ENCODE peak calls at places on chromosomes 7 and 10, in six cellular contexts. B, J, V, P, K and I are unnamed samples. For H3K9me3, the result is how much of the 10 kb centered on the place peaks cover.

GRCh38 chr10:79322616-79323566 is 24.4 kb upstream of the PPIF start:
- DNase-seq in V (no peak), J (no peak), K (peak), P (peak), B (no peak), I (no peak)

GRCh38 chr7:148537435-148537834 is 53.1 kb upstream of the C7orf33 start:
- DNase-seq in B (no peak), J (no peak), K (no peak), P (no peak), V (no peak), I (no peak)

GRCh38 chr10:26334932-26335573 is 103.1 kb upstream of the APBB1IP start:
- DNase-seq in J (peak), B (no peak), P (peak), K (peak), V (no peak), I (peak)

GRCh38 chr7:115693779-115694178 is 336.8 kb downstream of the TFEC start:
- DNase-seq in J (no peak), V (no peak), P (no peak), K (no peak), B (no peak), I (no peak)

GRCh38 chr7:100033526-100033925 is 16.0 kb upstream of the ZSCAN21 start:
- DNase-seq in K (no peak), J (no peak), B (no peak), V (no peak), P (no peak), I (no peak)

GRCh38 chr7:20684581-20684980 is 69.1 kb downstream of the ABCB5 start:
- DNase-seq in V (no peak), P (no peak), J (no peak), K (no peak), B (no peak), I (no peak)

GRCh38 chr7:139732471-139733167 is 45.2 kb downstream of the HIPK2 start:
- DNase-seq in V (no peak), J (no peak), P (no peak), B (no peak), K (no peak), I (peak)

GRCh38 chr7:31921047-31921446 is 149.2 kb downstream of the PDE1C start:
- DNase-seq in K (no peak), J (no peak), B (no peak), P (no peak), V (no peak), I (no peak)

DNA sequence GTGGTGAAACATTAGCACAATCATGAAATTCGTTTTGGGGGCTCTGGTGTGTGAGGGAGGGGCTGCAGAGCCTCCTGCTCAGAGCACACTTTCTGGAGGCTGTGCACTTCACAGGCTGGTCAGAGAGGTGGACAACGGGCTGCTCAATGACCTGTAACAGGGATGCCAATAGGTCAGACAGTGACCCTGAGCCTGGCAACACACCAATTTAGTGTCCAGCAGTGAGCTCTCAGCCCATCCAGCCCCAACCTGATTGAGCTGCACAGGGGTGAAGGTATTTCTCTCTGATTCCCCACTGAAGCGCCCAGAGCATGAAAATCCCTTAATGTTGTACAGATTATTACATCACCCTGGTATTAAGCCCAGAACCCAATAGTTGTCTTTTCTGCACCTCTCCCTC is 191.3 kb upstream of the ZNF32 start:
- DNase-seq in J (no peak), P (no peak), K (no peak), V (no peak), B (no peak), I (peak)
- H3K9me3 ChIP-seq in J (under half), P (under half), K (under half), V (under half), B (under half), I (under half)

GRCh38 chr10:110494532-110494931 is 3.2 kb upstream of the DUSP5 start:
- DNase-seq in V (no peak), K (no peak), J (no peak), B (no peak), P (no peak), I (no peak)
- TF ChIP-seq CTCF in V (no peak), K (no peak), J (no peak), B (no peak), P (no peak), I (no peak)

DNA sequence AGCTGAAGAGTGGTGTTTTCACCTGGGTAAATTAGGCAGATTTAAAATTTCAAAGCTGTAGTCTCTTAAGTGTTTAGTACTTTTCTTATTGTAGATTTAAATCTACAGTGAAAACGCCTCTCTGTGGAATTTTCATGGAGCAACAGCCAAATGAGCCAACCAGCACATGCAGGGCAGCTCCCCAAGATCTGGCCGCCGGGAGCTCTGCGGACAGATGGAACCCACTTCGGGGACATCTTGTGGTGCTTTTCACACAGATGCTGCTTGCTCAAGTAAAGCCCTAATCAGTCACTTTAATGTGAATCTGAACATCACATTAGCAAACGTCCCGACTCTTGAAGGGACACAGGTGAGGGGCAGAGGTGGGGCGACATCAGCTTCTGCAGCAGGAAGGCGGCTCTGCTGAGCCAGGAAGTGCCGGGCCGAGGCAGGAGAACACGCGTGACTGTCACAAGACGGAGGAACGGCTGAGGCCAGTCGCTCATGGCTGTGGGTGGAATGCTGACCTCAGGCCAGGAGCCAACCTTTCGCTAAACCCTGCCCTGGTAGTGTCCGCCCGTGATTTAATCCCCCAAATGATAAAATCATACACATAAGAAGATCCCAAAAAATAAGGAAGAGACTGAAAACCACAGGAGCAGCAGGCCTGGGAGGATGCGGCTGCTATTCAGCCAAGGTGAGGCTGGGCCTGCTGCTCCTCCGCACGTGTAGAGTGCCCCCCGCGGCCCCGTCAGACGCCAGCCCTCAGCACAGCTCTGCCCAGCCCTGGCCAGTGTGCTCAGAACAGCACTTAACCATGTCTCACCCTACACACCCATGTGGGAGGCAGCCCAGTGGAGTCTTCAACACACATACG is 256.8 kb downstream of the ZMYND11 start:
- DNase-seq in K (no peak), V (no peak), P (no peak), B (no peak), J (no peak), I (no peak)
- H3K9me3 ChIP-seq in K (under half), V (under half), P (under half), B (under half), J (under half), I (under half)

GRCh38 chr7:83072576-83073517 is 89.8 kb downstream of the PCLO start:
- DNase-seq in P (no peak), B (no peak), K (no peak), J (no peak), V (no peak), I (no peak)
- TF ChIP-seq CTCF in P (peak), B (no peak), K (no peak), J (peak), V (peak), I (no peak)

GRCh38 chr10:131174651-131175540 is 136.6 kb downstream of the TCERG1L start:
- DNase-seq in K (no peak), V (no peak), P (no peak), B (no peak), J (no peak), I (no peak)
- H3K9me3 ChIP-seq in K (under half), V (half or more), P (under half), B (under half), J (under half), I (under half)